ENCODE peak calls at places on chromosomes 16 and 17, in six cellular contexts. One of them, this sample, is unnamed.

GRCh38 chr17:43645765-43646481 is 15.8 kb downstream of the MEOX1 start:
- DNase-seq in fibroblast of pulmonary artery: peak
- DNase-seq in H54: no peak
- DNase-seq in NCI-H1105: no peak
- DNase-seq in activated CD8-positive, alpha-beta T cell treated with anti-CD3 and anti-CD28 coated beads, Interleukin-2, amount 10 ng/mL, durations not matched to agents 7 days and 5 days: no peak
- DNase-seq in activated CD4-positive, alpha-beta memory T cell treated with anti-CD3 and anti-CD28 coated beads for 36 hours: peak
- DNase-seq in this sample: no peak

GRCh38 chr17:79789943-79790804 is 6.7 kb downstream of the CBX8 start:
- DNase-seq in fibroblast of pulmonary artery: no peak
- DNase-seq in H54: peak
- DNase-seq in NCI-H1105: peak
- DNase-seq in activated CD8-positive, alpha-beta T cell treated with anti-CD3 and anti-CD28 coated beads, Interleukin-2, amount 10 ng/mL, durations not matched to agents 7 days and 5 days: no peak
- DNase-seq in activated CD4-positive, alpha-beta memory T cell treated with anti-CD3 and anti-CD28 coated beads for 36 hours: peak
- DNase-seq in this sample: no peak

GRCh38 chr16:57284952-57285263 is 436 bp upstream of the PLLP start:
- DNase-seq in fibroblast of pulmonary artery: no peak
- DNase-seq in H54: no peak
- DNase-seq in NCI-H1105: no peak
- DNase-seq in activated CD8-positive, alpha-beta T cell treated with anti-CD3 and anti-CD28 coated beads, Interleukin-2, amount 10 ng/mL, durations not matched to agents 7 days and 5 days: no peak
- DNase-seq in activated CD4-positive, alpha-beta memory T cell treated with anti-CD3 and anti-CD28 coated beads for 36 hours: no peak
- DNase-seq in this sample: no peak

GRCh38 chr16:66717112-66717675 is 20.7 kb upstream of the CMTM4 start:
- DNase-seq in fibroblast of pulmonary artery: peak
- DNase-seq in H54: no peak
- DNase-seq in NCI-H1105: no peak
- DNase-seq in activated CD8-positive, alpha-beta T cell treated with anti-CD3 and anti-CD28 coated beads, Interleukin-2, amount 10 ng/mL, durations not matched to agents 7 days and 5 days: peak
- DNase-seq in activated CD4-positive, alpha-beta memory T cell treated with anti-CD3 and anti-CD28 coated beads for 36 hours: peak
- DNase-seq in this sample: peak

GRCh38 chr16:11181889-11182279 is 74.1 kb downstream of the SOCS1 start:
- DNase-seq in fibroblast of pulmonary artery: no peak
- DNase-seq in H54: no peak
- DNase-seq in NCI-H1105: no peak
- DNase-seq in activated CD8-positive, alpha-beta T cell treated with anti-CD3 and anti-CD28 coated beads, Interleukin-2, amount 10 ng/mL, durations not matched to agents 7 days and 5 days: no peak
- DNase-seq in activated CD4-positive, alpha-beta memory T cell treated with anti-CD3 and anti-CD28 coated beads for 36 hours: peak
- DNase-seq in this sample: no peak

GRCh38 chr17:45867171-45867570 is 22.5 kb downstream of the SPPL2C start:
- DNase-seq in fibroblast of pulmonary artery: no peak
- DNase-seq in H54: no peak
- DNase-seq in NCI-H1105: no peak
- DNase-seq in activated CD8-positive, alpha-beta T cell treated with anti-CD3 and anti-CD28 coated beads, Interleukin-2, amount 10 ng/mL, durations not matched to agents 7 days and 5 days: no peak
- DNase-seq in activated CD4-positive, alpha-beta memory T cell treated with anti-CD3 and anti-CD28 coated beads for 36 hours: no peak
- DNase-seq in this sample: no peak

GRCh38 chr16:10525214-10525825 is 55.1 kb downstream of the EMP2 start:
- DNase-seq in fibroblast of pulmonary artery: no peak
- DNase-seq in H54: no peak
- DNase-seq in NCI-H1105: no peak
- DNase-seq in activated CD8-positive, alpha-beta T cell treated with anti-CD3 and anti-CD28 coated beads, Interleukin-2, amount 10 ng/mL, durations not matched to agents 7 days and 5 days: no peak
- DNase-seq in activated CD4-positive, alpha-beta memory T cell treated with anti-CD3 and anti-CD28 coated beads for 36 hours: no peak
- DNase-seq in this sample: no peak

GRCh38 chr17:45793999-45794540 is 9.9 kb downstream of the CRHR1 start:
- DNase-seq in fibroblast of pulmonary artery: no peak
- DNase-seq in H54: no peak
- DNase-seq in NCI-H1105: no peak
- DNase-seq in activated CD8-positive, alpha-beta T cell treated with anti-CD3 and anti-CD28 coated beads, Interleukin-2, amount 10 ng/mL, durations not matched to agents 7 days and 5 days: no peak
- DNase-seq in activated CD4-positive, alpha-beta memory T cell treated with anti-CD3 and anti-CD28 coated beads for 36 hours: no peak
- DNase-seq in this sample: no peak

GRCh38 chr17:45574376-45574775 is 83.9 kb upstream of the PLEKHM1 start:
- DNase-seq in fibroblast of pulmonary artery: peak
- DNase-seq in H54: no peak
- DNase-seq in NCI-H1105: no peak
- DNase-seq in activated CD8-positive, alpha-beta T cell treated with anti-CD3 and anti-CD28 coated beads, Interleukin-2, amount 10 ng/mL, durations not matched to agents 7 days and 5 days: no peak
- DNase-seq in activated CD4-positive, alpha-beta memory T cell treated with anti-CD3 and anti-CD28 coated beads for 36 hours: no peak
- DNase-seq in this sample: no peak

GRCh38 chr17:33233855-33234228 is 59.3 kb downstream of the ASIC2 start:
- DNase-seq in fibroblast of pulmonary artery: no peak
- DNase-seq in H54: no peak
- DNase-seq in NCI-H1105: no peak
- DNase-seq in activated CD8-positive, alpha-beta T cell treated with anti-CD3 and anti-CD28 coated beads, Interleukin-2, amount 10 ng/mL, durations not matched to agents 7 days and 5 days: no peak
- DNase-seq in activated CD4-positive, alpha-beta memory T cell treated with anti-CD3 and anti-CD28 coated beads for 36 hours: peak
- DNase-seq in this sample: no peak

GRCh38 chr17:29929544-29930398 is at the start of gene SSH2:
- DNase-seq in fibroblast of pulmonary artery: peak
- DNase-seq in H54: peak
- DNase-seq in NCI-H1105: peak
- DNase-seq in activated CD8-positive, alpha-beta T cell treated with anti-CD3 and anti-CD28 coated beads, Interleukin-2, amount 10 ng/mL, durations not matched to agents 7 days and 5 days: peak
- DNase-seq in activated CD4-positive, alpha-beta memory T cell treated with anti-CD3 and anti-CD28 coated beads for 36 hours: peak
- DNase-seq in this sample: peak

GRCh38 chr16:50451951-50452508 is 83.2 kb upstream of the BRD7 start:
- DNase-seq in fibroblast of pulmonary artery: no peak
- DNase-seq in H54: no peak
- DNase-seq in NCI-H1105: no peak
- DNase-seq in activated CD8-positive, alpha-beta T cell treated with anti-CD3 and anti-CD28 coated beads, Interleukin-2, amount 10 ng/mL, durations not matched to agents 7 days and 5 days: no peak
- DNase-seq in activated CD4-positive, alpha-beta memory T cell treated with anti-CD3 and anti-CD28 coated beads for 36 hours: no peak
- DNase-seq in this sample: no peak

GRCh38 chr16:85491798-85492616 is 121.1 kb upstream of the GSE1 start:
- DNase-seq in fibroblast of pulmonary artery: no peak
- DNase-seq in H54: no peak
- DNase-seq in NCI-H1105: no peak
- DNase-seq in activated CD8-positive, alpha-beta T cell treated with anti-CD3 and anti-CD28 coated beads, Interleukin-2, amount 10 ng/mL, durations not matched to agents 7 days and 5 days: peak
- DNase-seq in activated CD4-positive, alpha-beta memory T cell treated with anti-CD3 and anti-CD28 coated beads for 36 hours: no peak
- DNase-seq in this sample: no peak

GRCh38 chr16:12079411-12079965 is 103.0 kb downstream of the SNX29 start:
- DNase-seq in fibroblast of pulmonary artery: no peak
- DNase-seq in H54: no peak
- DNase-seq in NCI-H1105: no peak
- DNase-seq in activated CD8-positive, alpha-beta T cell treated with anti-CD3 and anti-CD28 coated beads, Interleukin-2, amount 10 ng/mL, durations not matched to agents 7 days and 5 days: no peak
- DNase-seq in activated CD4-positive, alpha-beta memory T cell treated with anti-CD3 and anti-CD28 coated beads for 36 hours: no peak
- DNase-seq in this sample: peak